ENCODE peak calls at places on chromosomes 11 and 22, in six cellular contexts. F is A549, L is HepG2, P is endothelial cell of umbilical vein, I is K562, Z is GM12878. G is an unnamed sample.

GRCh38 chr11:57426754-57427691 is at the start of gene SLC43A3:
- DNase-seq in P (peak), I (peak), F (no peak), L (peak), Z (peak), G (peak)

GRCh38 chr11:19216709-19217374 is 15.1 kb upstream of the CSRP3 start:
- DNase-seq in P (peak), Z (no peak), I (no peak), F (no peak), L (no peak), G (no peak)

GRCh38 chr11:44630511-44631210 is 65.2 kb downstream of the CD82 start:
- DNase-seq in P (no peak), Z (no peak), I (no peak), L (no peak), F (no peak), G (no peak)

GRCh38 chr11:15278129-15278528 is 163.4 kb downstream of the INSC start:
- DNase-seq in F (no peak), L (no peak), Z (no peak), I (no peak), P (no peak), G (no peak)

GRCh38 chr11:12287009-12287373 is 90.4 kb upstream of the PARVA start:
- DNase-seq in Z (no peak), I (peak), L (peak), F (peak), P (peak), G (no peak)

GRCh38 chr11:132030896-132031295 is 660.5 kb downstream of the NTM start:
- DNase-seq in I (no peak), L (no peak), F (no peak), Z (no peak), P (no peak), G (no peak)

GRCh38 chr11:17770917-17771316 is 36.3 kb downstream of the KCNC1 start:
- DNase-seq in P (no peak), I (no peak), F (no peak), Z (no peak), L (no peak), G (no peak)

GRCh38 chr11:2138075-2138435 is 1.1 kb downstream of the IGF2 start:
- DNase-seq in I (no peak), L (no peak), P (no peak), Z (no peak), F (no peak), G (no peak)

GRCh38 chr11:47352556-47352955 is at the start of gene MYBPC3:
- DNase-seq in F (no peak), L (no peak), I (no peak), P (no peak), Z (no peak), G (no peak)
- TF ChIP-seq MYC in F (no peak), L (no peak), I (no peak), P (no peak), Z (no peak), G (no peak)

GRCh38 chr11:894575-895201 is 15.9 kb downstream of the CHID1 start:
- DNase-seq in F (no peak), Z (no peak), I (no peak), L (no peak), P (no peak), G (no peak)

GRCh38 chr11:893008-893654 is 17.5 kb downstream of the CHID1 start:
- DNase-seq in L (no peak), F (no peak), P (no peak), I (no peak), Z (no peak), G (no peak)

GRCh38 chr11:890794-891600 is 19.6 kb downstream of the CHID1 start:
- DNase-seq in F (no peak), L (no peak), P (no peak), Z (no peak), I (no peak), G (no peak)

GRCh38 chr11:889686-890475 is 20.7 kb downstream of the CHID1 start:
- DNase-seq in L (no peak), Z (no peak), P (no peak), I (no peak), F (no peak), G (no peak)

DNA sequence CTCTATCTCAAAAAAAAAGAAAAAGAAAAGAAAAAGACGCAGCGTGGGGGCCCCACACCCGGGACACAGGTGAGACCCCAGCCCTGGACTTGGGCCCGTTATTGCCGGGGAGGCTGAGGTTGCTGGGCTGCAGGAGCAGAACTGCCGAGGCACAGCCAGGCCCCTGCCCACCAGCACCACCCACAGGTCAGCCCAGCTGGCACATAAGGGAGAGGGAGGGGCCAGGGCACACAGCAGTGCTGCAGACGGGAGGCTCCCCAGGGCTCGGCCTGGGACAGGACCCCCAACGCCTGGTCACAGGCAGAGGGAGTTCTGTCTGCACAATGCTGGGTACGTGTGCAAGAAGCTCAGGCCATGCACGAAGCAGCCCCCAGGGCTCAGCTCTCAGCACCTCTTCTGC is 18.5 kb downstream of the CHID1 start:
- DNase-seq in I (no peak), F (no peak), L (no peak), Z (no peak), P (no peak), G (no peak)
- TF ChIP-seq MYC in I (no peak), F (no peak), L (no peak), Z (no peak), P (no peak), G (no peak)

GRCh38 chr11:75174348-75174747 is 23.4 kb downstream of the SLCO2B1 start:
- DNase-seq in I (no peak), L (no peak), F (no peak), P (no peak), Z (no peak), G (no peak)
- TF ChIP-seq MYC in I (no peak), L (no peak), F (no peak), P (no peak), Z (no peak), G (no peak)

DNA sequence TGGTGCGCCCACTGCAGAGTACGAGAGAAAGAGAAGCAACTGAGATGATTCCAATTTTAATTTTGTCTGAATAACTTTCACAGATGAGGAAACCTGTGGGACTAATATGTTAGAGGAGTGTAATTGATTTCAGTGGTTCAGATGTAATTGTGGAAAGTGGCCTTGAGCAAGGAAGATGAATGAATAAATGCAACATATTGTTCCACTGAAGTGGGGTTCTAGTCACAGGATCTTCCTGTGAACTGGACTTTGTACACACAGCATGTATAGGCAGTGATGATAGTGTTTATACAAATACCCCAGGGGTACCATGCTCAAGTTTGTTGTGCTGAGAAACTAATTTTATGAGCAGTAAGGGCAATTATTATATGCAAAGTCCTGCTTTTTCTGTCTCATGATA is 255.3 kb upstream of the ANO3 start:
- DNase-seq in F (no peak), Z (no peak), P (no peak), I (no peak), L (no peak), G (no peak)
- TF ChIP-seq MYC in F (no peak), Z (no peak), P (no peak), I (no peak), L (no peak), G (no peak)

GRCh38 chr11:69520186-69520585 is 38.7 kb downstream of the LINC01488 start:
- DNase-seq in L (no peak), F (no peak), P (no peak), Z (no peak), I (no peak), G (peak)

GRCh38 chr11:69523453-69523852 is 42.0 kb downstream of the LINC01488 start:
- DNase-seq in F (no peak), I (no peak), L (no peak), P (no peak), Z (no peak), G (no peak)

GRCh38 chr11:69524291-69524882 is 42.9 kb downstream of the LINC01488 start:
- DNase-seq in F (no peak), I (peak), P (no peak), L (no peak), Z (no peak), G (peak)

GRCh38 chr11:69518081-69518950 is 36.9 kb downstream of the LINC01488 start:
- DNase-seq in P (no peak), I (no peak), F (no peak), L (no peak), Z (no peak), G (no peak)

DNA sequence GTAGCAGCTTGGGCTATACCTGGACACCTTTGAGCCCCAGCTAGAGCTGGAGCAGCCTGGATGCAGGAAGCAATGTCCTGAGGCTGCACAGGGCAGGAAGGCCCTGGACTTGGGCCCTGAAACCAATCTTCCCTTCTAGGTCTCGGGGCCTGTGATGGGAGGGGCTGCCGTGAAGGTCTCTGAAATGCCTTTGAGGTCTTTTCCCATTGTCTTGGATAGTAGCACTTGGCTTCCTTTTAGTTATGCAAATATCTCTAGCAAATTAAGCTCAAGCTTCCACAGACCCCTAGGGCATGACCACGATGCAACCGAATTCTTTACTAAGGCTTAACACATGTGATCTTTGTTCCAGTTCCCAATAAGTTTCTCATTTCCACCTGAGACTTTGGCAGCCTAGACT is 40.0 kb downstream of the LINC01488 start:
- DNase-seq in I (no peak), P (no peak), F (no peak), L (no peak), Z (no peak), G (no peak)
- TF ChIP-seq MYC in I (no peak), P (no peak), F (no peak), L (no peak), Z (no peak), G (no peak)

GRCh38 chr22:27196483-27196882 is 539.1 kb downstream of the MIAT start:
- DNase-seq in F (no peak), I (no peak), L (no peak), P (no peak), Z (no peak), G (no peak)
- TF ChIP-seq MYC in F (no peak), I (no peak), L (no peak), P (no peak), Z (no peak), G (no peak)

DNA sequence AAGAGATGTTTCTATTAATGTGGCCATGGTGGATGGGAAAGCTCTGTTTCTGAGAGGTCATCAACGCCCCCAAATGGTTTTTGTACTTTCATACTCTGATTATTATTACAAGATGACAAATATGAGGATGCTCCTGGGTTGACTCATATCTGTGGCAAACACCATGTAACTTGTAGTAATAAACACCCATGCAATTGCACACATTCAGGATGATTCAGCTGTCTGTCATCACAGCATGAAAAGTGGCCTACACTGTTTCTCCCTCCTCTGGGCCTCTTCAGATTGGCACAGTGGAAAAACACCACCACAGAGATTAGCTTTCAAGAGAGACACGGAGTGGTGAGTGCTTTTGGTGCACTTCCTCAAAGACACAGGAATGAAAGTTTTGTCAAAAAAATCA is 85.4 kb downstream of the MTNR1B start:
- DNase-seq in L (peak), P (peak), I (peak), F (peak), Z (no peak), G (peak)
- TF ChIP-seq MYC in L (no peak), P (no peak), I (no peak), F (no peak), Z (no peak), G (no peak)

GRCh38 chr11:78655561-78655960 is 80.9 kb upstream of the NARS2 start:
- DNase-seq in I (no peak), F (no peak), L (no peak), Z (no peak), P (no peak), G (no peak)

GRCh38 chr11:78656327-78656726 is 81.7 kb upstream of the NARS2 start:
- DNase-seq in F (no peak), Z (no peak), I (no peak), L (no peak), P (no peak), G (no peak)

GRCh38 chr11:78657441-78657840 is 82.8 kb upstream of the NARS2 start:
- DNase-seq in Z (no peak), P (no peak), I (no peak), L (no peak), F (no peak), G (no peak)

GRCh38 chr11:78657968-78658839 is 83.5 kb upstream of the NARS2 start:
- DNase-seq in L (no peak), Z (no peak), F (no peak), P (no peak), I (no peak), G (no peak)

GRCh38 chr11:78656984-78657383 is 82.3 kb upstream of the NARS2 start:
- DNase-seq in F (no peak), P (no peak), L (no peak), I (no peak), Z (no peak), G (no peak)
- TF ChIP-seq MYC in F (no peak), P (no peak), L (no peak), I (no peak), Z (no peak), G (no peak)

DNA sequence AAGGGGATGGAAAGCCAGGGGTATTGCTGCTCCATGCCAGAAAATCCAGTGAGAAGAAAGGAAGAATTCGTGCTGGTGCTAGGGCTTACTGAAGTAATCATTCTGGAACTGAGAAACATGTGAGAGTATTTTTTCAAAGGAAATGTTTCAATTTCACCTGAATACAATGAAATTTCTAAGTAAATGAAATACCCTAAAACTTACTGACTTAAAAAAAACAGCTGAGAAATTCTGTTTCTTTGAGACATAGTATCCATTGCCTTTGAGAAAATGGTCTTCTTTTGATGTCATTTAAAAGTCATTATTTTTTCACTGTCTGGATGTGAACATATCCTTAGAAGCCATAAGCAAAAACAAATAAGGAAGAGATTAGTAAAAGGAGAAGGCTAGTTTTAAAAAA is at the start of gene OR51V1:
- DNase-seq in I (no peak), Z (no peak), L (no peak), F (no peak), P (no peak), G (no peak)
- TF ChIP-seq MYC in I (no peak), Z (no peak), L (no peak), F (no peak), P (no peak), G (no peak)

G was measured in NB4.